ENCODE peak calls at places on chromosomes 16 and 17, in six cellular contexts. T is fibroblast of the aortic adventitia, L is BJ, G is lower leg skin, N is neural progenitor cell, R is heart right ventricle. Z is an unnamed sample.

GRCh38 chr17:53629188-53629587 is 193.5 kb upstream of the KIF2B start:
- DNase-seq in L (no peak), R (no peak), T (peak), N (no peak), G (no peak), Z (no peak)

GRCh38 chr16:3637371-3637923 is 17.0 kb upstream of the DNASE1 start:
- DNase-seq in N (no peak), T (no peak), R (no peak), L (no peak), G (no peak), Z (peak)

GRCh38 chr16:81707411-81708321 is 71.4 kb upstream of the PLCG2 start:
- DNase-seq in R (no peak), T (peak), N (no peak), L (no peak), G (no peak), Z (peak)

GRCh38 chr16:85197611-85198566 is 85.6 kb upstream of the CIBAR2 start:
- DNase-seq in T (no peak), R (no peak), N (no peak), G (no peak), L (no peak), Z (peak)

GRCh38 chr17:81066072-81066471 is 31.1 kb downstream of the BAIAP2 start:
- DNase-seq in N (no peak), G (no peak), L (no peak), R (no peak), T (no peak), Z (no peak)

GRCh38 chr16:65618335-65618734 is 496.5 kb upstream of the CDH11 start:
- DNase-seq in G (no peak), R (no peak), L (no peak), T (no peak), N (no peak), Z (no peak)

GRCh38 chr16:4315185-4316102 is at the start of gene GLIS2:
- DNase-seq in N (peak), L (no peak), G (no peak), R (peak), T (peak), Z (peak)

GRCh38 chr17:6510321-6511023 is 45.9 kb downstream of the PITPNM3 start:
- DNase-seq in T (no peak), L (no peak), N (no peak), R (no peak), G (no peak), Z (no peak)

GRCh38 chr17:72118588-72119279 is 2.1 kb upstream of the SOX9 start:
- DNase-seq in T (peak), L (no peak), G (peak), N (peak), R (peak), Z (peak)

GRCh38 chr17:67520916-67521772 is 144.1 kb downstream of the PITPNC1 start:
- DNase-seq in T (peak), N (no peak), G (no peak), L (no peak), R (no peak), Z (peak)

GRCh38 chr17:78797691-78798585 is 15.9 kb upstream of the CYTH1 start:
- DNase-seq in N (no peak), L (no peak), T (no peak), R (no peak), G (no peak), Z (no peak)

GRCh38 chr17:4950757-4951204 is at the start of gene ENO3:
- DNase-seq in N (peak), L (no peak), T (no peak), G (no peak), R (peak), Z (no peak)

GRCh38 chr17:71883845-71884244 is 237.0 kb upstream of the SOX9 start:
- DNase-seq in N (no peak), R (no peak), G (no peak), T (no peak), L (no peak), Z (no peak)

GRCh38 chr17:38742431-38743308 is 5.5 kb downstream of the PCGF2 start:
- DNase-seq in G (peak), L (peak), T (peak), R (no peak), N (no peak), Z (peak)

GRCh38 chr16:3553138-3553923 is 23.9 kb downstream of the NLRC3 start:
- DNase-seq in R (no peak), L (no peak), N (peak), T (no peak), G (no peak), Z (no peak)

GRCh38 chr17:38750312-38751121 is 2.0 kb upstream of the PSMB3 start:
- DNase-seq in T (peak), N (peak), G (no peak), L (no peak), R (no peak), Z (no peak)

GRCh38 chr17:51050291-51051033 is 70.2 kb downstream of the SPAG9 start:
- DNase-seq in L (no peak), T (no peak), R (no peak), G (no peak), N (no peak), Z (no peak)

GRCh38 chr17:59378621-59379194 is 47.3 kb downstream of the YPEL2 start:
- DNase-seq in R (no peak), L (peak), N (no peak), G (no peak), T (peak), Z (peak)

GRCh38 chr17:13537871-13538643 is 63.7 kb downstream of the HS3ST3A1 start:
- DNase-seq in R (no peak), N (no peak), L (no peak), T (no peak), G (no peak), Z (no peak)

GRCh38 chr17:15351925-15352324 is 10.5 kb upstream of the TEKT3 start:
- DNase-seq in G (peak), L (peak), N (no peak), R (no peak), T (peak), Z (peak)

GRCh38 chr17:67970783-67971182 is 25.5 kb downstream of the C17orf58 start:
- DNase-seq in T (no peak), N (no peak), G (no peak), R (no peak), L (no peak), Z (no peak)

GRCh38 chr17:50379733-50380132 is 6.7 kb downstream of the EME1 start:
- DNase-seq in N (no peak), G (no peak), T (no peak), R (no peak), L (no peak), Z (no peak)

GRCh38 chr17:78131172-78132085 is 858 bp downstream of the TMC8 start:
- DNase-seq in L (no peak), N (peak), R (peak), T (no peak), G (no peak), Z (no peak)

GRCh38 chr17:10547351-10547750 is 2.1 kb downstream of the MYH2 start:
- DNase-seq in G (no peak), R (no peak), T (no peak), N (no peak), L (no peak), Z (no peak)

GRCh38 chr17:57972151-57972550 is 15.9 kb downstream of the VEZF1 start:
- DNase-seq in L (no peak), R (no peak), T (no peak), N (no peak), G (no peak), Z (no peak)

GRCh38 chr17:3913531-3914318 is 2.5 kb downstream of the P2RX1 start:
- DNase-seq in N (peak), L (no peak), T (peak), G (peak), R (peak), Z (peak)

GRCh38 chr17:51029568-51030463 is 90.9 kb downstream of the SPAG9 start:
- DNase-seq in N (no peak), L (no peak), T (peak), R (no peak), G (no peak), Z (peak)

GRCh38 chr17:62126292-62126691 is 61.2 kb upstream of the MED13 start:
- DNase-seq in G (no peak), L (no peak), R (no peak), T (no peak), N (no peak), Z (no peak)

DNA sequence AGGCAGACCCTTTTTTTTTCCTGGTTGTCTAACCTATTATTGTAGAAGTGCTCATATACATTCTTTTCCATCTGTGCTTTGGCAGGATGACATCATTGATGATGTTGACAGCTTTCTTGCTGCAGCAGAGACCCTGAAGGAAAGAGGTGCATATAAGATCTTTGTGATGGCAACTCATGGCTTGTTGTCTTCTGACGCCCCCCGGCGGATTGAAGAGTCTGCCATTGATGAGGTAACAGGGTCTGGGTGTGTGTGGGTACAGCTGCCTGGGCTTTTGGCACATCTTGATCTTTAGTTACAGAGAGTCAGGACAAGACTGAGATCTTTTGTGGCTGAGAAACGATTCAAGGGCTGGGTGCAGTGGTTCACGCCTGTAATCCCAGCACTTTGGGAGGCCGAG is 23.2 kb upstream of the SLC5A10 start:
- DNase-seq in L (no peak), N (no peak), T (no peak), R (no peak), G (no peak), Z (no peak)
- TF ChIP-seq CTCF in L (no peak), N (no peak), T (no peak), R (no peak), G (no peak), Z (no peak)

GRCh38 chr17:1391577-1391976 is 8.4 kb downstream of the YWHAE start:
- DNase-seq in L (no peak), G (no peak), T (no peak), R (no peak), N (no peak), Z (no peak)
- H3K4me3 ChIP-seq in L (no peak), G (no peak), T (no peak), R (peak), N (no peak), Z (no peak)

DNA sequence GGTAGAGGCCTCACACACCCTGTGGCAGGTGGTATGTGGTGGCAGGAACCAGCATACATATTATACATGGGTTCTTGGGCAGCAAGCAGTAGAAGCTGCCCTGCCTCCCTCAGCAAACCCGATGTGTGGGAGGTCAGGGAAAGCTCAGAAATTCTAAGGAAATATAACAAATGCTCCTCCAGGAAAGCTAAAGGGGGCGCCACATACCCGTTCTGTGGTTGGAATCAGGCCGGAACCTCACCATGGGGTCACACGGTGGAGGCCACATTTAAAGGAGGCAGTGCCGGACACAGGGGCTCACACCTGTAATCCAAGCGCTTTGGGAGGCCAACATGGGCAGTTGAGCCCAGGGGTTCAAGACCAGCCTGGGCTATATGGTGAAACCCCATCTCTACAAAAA is 12.4 kb upstream of the KATNB1 start:
- DNase-seq in L (no peak), N (peak), G (no peak), T (no peak), R (no peak), Z (no peak)
- TF ChIP-seq CTCF in L (peak), N (peak), G (no peak), T (no peak), R (peak), Z (peak)

DNA sequence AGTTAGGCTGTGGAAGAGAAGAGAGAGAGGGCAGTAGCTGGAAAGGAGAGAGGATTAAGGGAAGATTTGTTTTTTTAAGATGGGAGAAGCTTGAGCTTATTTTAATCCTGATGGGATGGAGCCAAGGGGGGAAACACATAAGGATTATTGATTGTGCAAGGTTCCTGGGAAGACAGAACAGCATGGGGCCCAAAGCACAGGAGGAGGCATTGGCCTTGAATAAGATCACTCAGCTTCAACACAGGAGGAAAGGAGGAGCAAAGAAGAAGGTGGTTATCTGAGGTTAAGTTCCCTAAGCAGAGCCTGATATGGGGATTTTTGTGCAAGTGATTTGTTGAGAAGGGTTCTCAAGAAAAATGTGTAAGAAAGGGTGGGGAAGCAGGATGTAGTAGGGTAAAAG is 169.8 kb downstream of the ABCC12 start:
- DNase-seq in G (no peak), N (no peak), R (no peak), L (no peak), T (no peak), Z (no peak)
- H3K4me3 ChIP-seq in G (no peak), N (no peak), R (no peak), L (no peak), T (no peak), Z (no peak)

GRCh38 chr16:27193300-27193990 is 9.9 kb upstream of the KDM8 start:
- DNase-seq in T (no peak), N (no peak), L (no peak), R (no peak), G (no peak), Z (no peak)
- TF ChIP-seq CTCF in T (peak), N (no peak), L (no peak), R (no peak), G (no peak), Z (peak)

Z was measured in AG10803.